ENCODE peak calls at places on chromosomes 5 and 9, in seven cellular contexts. A is NCI-H345, C is NCI-H446 treated with DMSO at 0.1 percent for 48 hours, U is fibroblast of lung, W is osteocyte, P is H7, T is AG20443. M is an unnamed sample.

GRCh38 chr5:176441921-176442323 is 6.3 kb upstream of the FAF2 start:
- DNase-seq in A (no peak), C (no peak), U (peak), W (no peak), P (peak), T (peak), M (peak)

GRCh38 chr9:35729700-35730485 is 2.1 kb downstream of the TLN1 start:
- DNase-seq in A (peak), C (peak), U (peak), W (no peak), P (peak), T (peak), M (peak)

GRCh38 chr9:34547960-34548603 is 25.3 kb upstream of the ENHO start:
- DNase-seq in A (peak), C (no peak), U (peak), W (peak), P (peak), T (peak), M (peak)

GRCh38 chr5:127827451-127827850 is 124.3 kb downstream of the CCDC192 start:
- DNase-seq in A (no peak), C (no peak), U (no peak), W (no peak), P (no peak), T (no peak), M (no peak)

GRCh38 chr5:95861221-95861857 is 38.8 kb upstream of the GLRX start:
- DNase-seq in A (peak), C (no peak), U (peak), W (no peak), P (no peak), T (peak), M (peak)

GRCh38 chr5:53480474-53481353 is at the start of gene FST:
- DNase-seq in A (peak), C (no peak), U (peak), W (no peak), P (peak), T (peak), M (peak)

GRCh38 chr5:133552925-133553525 is 59.3 kb downstream of the FSTL4 start:
- DNase-seq in A (peak), C (no peak), U (peak), W (no peak), P (peak), T (peak), M (peak)

GRCh38 chr9:126420643-126421564 is 94.3 kb downstream of the MVB12B start:
- DNase-seq in A (peak), C (no peak), U (no peak), W (no peak), P (no peak), T (no peak), M (peak)

GRCh38 chr5:141941307-141941706 is 16.7 kb downstream of the PCDH12 start:
- DNase-seq in A (no peak), C (no peak), U (peak), W (no peak), P (no peak), T (peak), M (peak)

GRCh38 chr9:2132484-2133082 is 117.4 kb downstream of the SMARCA2 start:
- DNase-seq in A (peak), C (peak), U (peak), W (no peak), P (peak), T (peak), M (no peak)

GRCh38 chr9:115649991-115650472 is 503.6 kb upstream of the PAPPA start:
- DNase-seq in A (no peak), C (no peak), U (peak), W (no peak), P (no peak), T (peak), M (peak)

GRCh38 chr9:80233102-80233843 is 661.5 kb downstream of the TLE4 start:
- DNase-seq in A (no peak), C (no peak), U (no peak), W (no peak), P (no peak), T (no peak), M (no peak)

GRCh38 chr9:127154003-127154389 is 31.6 kb upstream of the ANGPTL2 start:
- DNase-seq in A (no peak), C (no peak), U (no peak), W (peak), P (no peak), T (no peak), M (no peak)

GRCh38 chr9:131276891-131277672 is 772 bp upstream of the FAM78A start:
- DNase-seq in A (no peak), C (no peak), U (no peak), W (no peak), P (peak), T (peak), M (no peak)

GRCh38 chr9:136361047-136361756 is 2.3 kb downstream of the DNLZ start:
- DNase-seq in A (no peak), C (no peak), U (peak), W (no peak), P (peak), T (peak), M (no peak)

GRCh38 chr9:113668057-113668456 is 204.5 kb downstream of the RGS3 start:
- DNase-seq in A (no peak), C (no peak), U (no peak), W (no peak), P (no peak), T (peak), M (no peak)

GRCh38 chr5:72301557-72301956 is 18.5 kb downstream of the MRPS27 start:
- DNase-seq in A (no peak), C (peak), U (no peak), W (no peak), P (no peak), T (no peak), M (no peak)

GRCh38 chr9:34686231-34686630 is 4.8 kb downstream of the CCL19 start:
- DNase-seq in A (no peak), C (no peak), U (no peak), W (no peak), P (no peak), T (peak), M (no peak)

GRCh38 chr9:68560131-68560844 is 19.6 kb upstream of the TMEM252 start:
- DNase-seq in A (no peak), C (no peak), U (peak), W (no peak), P (peak), T (peak), M (no peak)

GRCh38 chr9:97848582-97849237 is 4.3 kb upstream of the FOXE1 start:
- DNase-seq in A (no peak), C (no peak), U (no peak), W (peak), P (peak), T (no peak), M (no peak)